ENCODE peak calls at places on chromosomes 2 and 18, in eight cellular contexts. One of them, this sample, is unnamed.

GRCh38 chr18:2070636-2071035 is 500.7 kb downstream of the METTL4 start:
- DNase-seq in HCT116: no peak
- DNase-seq in K562: no peak
- DNase-seq in GM12878: no peak
- DNase-seq in MM.1S: no peak
- DNase-seq in PC-3: no peak
- DNase-seq in fibroblast of lung: no peak
- DNase-seq in GM23248: no peak
- DNase-seq in this sample: no peak

GRCh38 chr2:191552036-191552435 is 125.9 kb upstream of the NABP1 start:
- DNase-seq in GM12878: no peak
- DNase-seq in GM23248: no peak
- DNase-seq in PC-3: peak
- DNase-seq in fibroblast of lung: no peak
- DNase-seq in MM.1S: no peak
- DNase-seq in K562: no peak
- DNase-seq in HCT116: no peak
- DNase-seq in this sample: peak

GRCh38 chr2:119637371-119637770 is 41.6 kb upstream of the TMEM177 start:
- DNase-seq in K562: no peak
- DNase-seq in PC-3: no peak
- DNase-seq in GM23248: no peak
- DNase-seq in fibroblast of lung: no peak
- DNase-seq in GM12878: no peak
- DNase-seq in MM.1S: no peak
- DNase-seq in HCT116: no peak
- DNase-seq in this sample: no peak

GRCh38 chr18:46070683-46071614 is 1.1 kb downstream of the PSTPIP2 start:
- DNase-seq in GM23248: no peak
- DNase-seq in GM12878: no peak
- DNase-seq in HCT116: no peak
- DNase-seq in K562: peak
- DNase-seq in fibroblast of lung: no peak
- DNase-seq in MM.1S: no peak
- DNase-seq in PC-3: no peak
- DNase-seq in this sample: no peak

GRCh38 chr18:59881728-59882685 is 17.8 kb upstream of the PMAIP1 start:
- DNase-seq in HCT116: no peak
- DNase-seq in K562: peak
- DNase-seq in MM.1S: no peak
- DNase-seq in GM23248: peak
- DNase-seq in PC-3: peak
- DNase-seq in GM12878: no peak
- DNase-seq in fibroblast of lung: no peak
- DNase-seq in this sample: no peak

GRCh38 chr2:118747066-118747465 is 100.4 kb downstream of the EN1 start:
- DNase-seq in MM.1S: no peak
- DNase-seq in K562: no peak
- DNase-seq in GM12878: no peak
- DNase-seq in GM23248: no peak
- DNase-seq in fibroblast of lung: no peak
- DNase-seq in PC-3: no peak
- DNase-seq in HCT116: no peak
- DNase-seq in this sample: no peak

GRCh38 chr2:207473203-207473865 is 56.4 kb upstream of the CREB1 start:
- DNase-seq in K562: peak
- DNase-seq in GM23248: peak
- DNase-seq in GM12878: peak
- DNase-seq in PC-3: peak
- DNase-seq in MM.1S: peak
- DNase-seq in HCT116: peak
- DNase-seq in fibroblast of lung: peak
- DNase-seq in this sample: peak

GRCh38 chr2:30684546-30684945 is 122.7 kb downstream of the CAPN13 start:
- DNase-seq in GM23248: no peak
- DNase-seq in PC-3: no peak
- DNase-seq in HCT116: no peak
- DNase-seq in MM.1S: no peak
- DNase-seq in fibroblast of lung: peak
- DNase-seq in K562: no peak
- DNase-seq in GM12878: no peak
- DNase-seq in this sample: no peak

GRCh38 chr2:35454966-35455638 is 900.5 kb upstream of the CRIM1 start:
- DNase-seq in GM23248: peak
- DNase-seq in GM12878: no peak
- DNase-seq in PC-3: peak
- DNase-seq in fibroblast of lung: no peak
- DNase-seq in K562: no peak
- DNase-seq in HCT116: peak
- DNase-seq in MM.1S: no peak
- DNase-seq in this sample: no peak

GRCh38 chr2:160909781-160910242 is 250.4 kb upstream of the TANK start:
- DNase-seq in GM23248: peak
- DNase-seq in MM.1S: no peak
- DNase-seq in HCT116: no peak
- DNase-seq in PC-3: no peak
- DNase-seq in fibroblast of lung: peak
- DNase-seq in K562: no peak
- DNase-seq in GM12878: no peak
- DNase-seq in this sample: no peak

GRCh38 chr2:49619804-49620203 is 465.5 kb upstream of the FSHR start:
- DNase-seq in PC-3: no peak
- DNase-seq in MM.1S: no peak
- DNase-seq in fibroblast of lung: no peak
- DNase-seq in GM23248: no peak
- DNase-seq in K562: no peak
- DNase-seq in HCT116: no peak
- DNase-seq in GM12878: no peak
- DNase-seq in this sample: no peak

GRCh38 chr2:150520887-150521664 is 33.6 kb upstream of the RND3 start:
- DNase-seq in PC-3: peak
- DNase-seq in MM.1S: no peak
- DNase-seq in GM12878: no peak
- DNase-seq in fibroblast of lung: peak
- DNase-seq in K562: no peak
- DNase-seq in HCT116: no peak
- DNase-seq in GM23248: peak
- DNase-seq in this sample: no peak

GRCh38 chr2:71599038-71599437 is 145.7 kb downstream of the DYSF start:
- DNase-seq in GM23248: no peak
- DNase-seq in GM12878: no peak
- DNase-seq in PC-3: no peak
- DNase-seq in HCT116: no peak
- DNase-seq in K562: no peak
- DNase-seq in MM.1S: no peak
- DNase-seq in fibroblast of lung: no peak
- DNase-seq in this sample: no peak

GRCh38 chr2:119914266-119914665 is 98.6 kb upstream of the EPB41L5 start:
- DNase-seq in K562: no peak
- DNase-seq in fibroblast of lung: no peak
- DNase-seq in MM.1S: no peak
- DNase-seq in GM23248: peak
- DNase-seq in GM12878: no peak
- DNase-seq in PC-3: peak
- DNase-seq in HCT116: no peak
- DNase-seq in this sample: no peak

GRCh38 chr18:63085611-63086010 is 234.0 kb downstream of the BCL2 start:
- DNase-seq in PC-3: no peak
- DNase-seq in HCT116: no peak
- DNase-seq in fibroblast of lung: no peak
- DNase-seq in GM12878: no peak
- DNase-seq in GM23248: no peak
- DNase-seq in K562: no peak
- DNase-seq in MM.1S: no peak
- DNase-seq in this sample: no peak

GRCh38 chr2:230131366-230131765 is 62.6 kb upstream of the SLC16A14 start:
- DNase-seq in fibroblast of lung: no peak
- DNase-seq in HCT116: no peak
- DNase-seq in GM23248: no peak
- DNase-seq in MM.1S: no peak
- DNase-seq in GM12878: no peak
- DNase-seq in K562: no peak
- DNase-seq in PC-3: no peak
- DNase-seq in this sample: no peak

GRCh38 chr2:211454684-211455083 is 898.3 kb downstream of the CPS1 start:
- DNase-seq in K562: no peak
- DNase-seq in HCT116: no peak
- DNase-seq in fibroblast of lung: no peak
- DNase-seq in PC-3: peak
- DNase-seq in MM.1S: no peak
- DNase-seq in GM12878: no peak
- DNase-seq in GM23248: no peak
- DNase-seq in this sample: no peak

GRCh38 chr18:6566338-6566911 is 151.7 kb upstream of the L3MBTL4 start:
- DNase-seq in MM.1S: no peak
- DNase-seq in K562: no peak
- DNase-seq in HCT116: no peak
- DNase-seq in PC-3: peak
- DNase-seq in fibroblast of lung: no peak
- DNase-seq in GM23248: no peak
- DNase-seq in GM12878: no peak
- DNase-seq in this sample: no peak

GRCh38 chr2:97931851-97932211 is 63.9 kb downstream of the TMEM131 start:
- DNase-seq in PC-3: no peak
- DNase-seq in HCT116: no peak
- DNase-seq in K562: no peak
- DNase-seq in GM12878: no peak
- DNase-seq in fibroblast of lung: no peak
- DNase-seq in GM23248: no peak
- DNase-seq in MM.1S: no peak
- DNase-seq in this sample: no peak

GRCh38 chr18:58937204-58937603 is 72.5 kb downstream of the ZNF532 start:
- DNase-seq in MM.1S: no peak
- DNase-seq in HCT116: no peak
- DNase-seq in GM23248: peak
- DNase-seq in K562: no peak
- DNase-seq in PC-3: no peak
- DNase-seq in GM12878: no peak
- DNase-seq in fibroblast of lung: peak
- DNase-seq in this sample: peak

GRCh38 chr2:20599001-20599600 is 51.8 kb downstream of the HS1BP3 start:
- DNase-seq in PC-3: no peak
- DNase-seq in fibroblast of lung: no peak
- DNase-seq in K562: no peak
- DNase-seq in MM.1S: no peak
- DNase-seq in HCT116: no peak
- DNase-seq in GM12878: no peak
- DNase-seq in GM23248: no peak
- DNase-seq in this sample: no peak

DNA sequence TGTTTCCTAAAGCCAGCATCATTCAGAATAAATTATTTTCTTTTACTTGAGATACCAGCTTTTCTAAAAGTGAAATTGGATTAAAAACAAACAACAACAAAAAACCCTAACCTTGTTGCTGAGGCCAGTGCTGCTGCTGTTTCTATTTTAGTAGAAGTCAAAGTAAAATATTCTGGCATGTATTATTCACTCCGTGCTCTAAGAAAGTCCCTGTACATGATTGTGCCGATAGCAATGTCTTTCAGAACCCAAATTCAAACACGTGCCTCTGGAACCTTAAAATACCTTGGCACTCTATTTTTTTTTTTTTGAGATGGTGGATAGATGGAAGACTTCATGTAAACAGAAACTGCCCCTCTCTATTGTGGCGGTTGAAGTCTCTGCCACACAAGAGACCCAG is 43.7 kb downstream of the TANC1 start:
- DNase-seq in HCT116: no peak
- DNase-seq in GM12878: no peak
- DNase-seq in MM.1S: no peak
- DNase-seq in PC-3: no peak
- DNase-seq in GM23248: no peak
- DNase-seq in fibroblast of lung: no peak
- DNase-seq in K562: no peak
- DNase-seq in this sample: no peak
- H3K27ac ChIP-seq in HCT116: no peak
- H3K27ac ChIP-seq in GM12878: no peak
- H3K27ac ChIP-seq in MM.1S: no peak
- H3K27ac ChIP-seq in PC-3: no peak
- H3K27ac ChIP-seq in GM23248: no peak
- H3K27ac ChIP-seq in fibroblast of lung: no peak
- H3K27ac ChIP-seq in K562: no peak
- H3K27ac ChIP-seq in this sample: no peak

GRCh38 chr18:57771626-57772025 is 31.5 kb downstream of the ATP8B1 start:
- DNase-seq in GM12878: no peak
- DNase-seq in HCT116: no peak
- DNase-seq in GM23248: no peak
- DNase-seq in MM.1S: no peak
- DNase-seq in PC-3: peak
- DNase-seq in fibroblast of lung: no peak
- DNase-seq in K562: no peak
- DNase-seq in this sample: no peak
- H3K9ac ChIP-seq in GM12878: no peak
- H3K9ac ChIP-seq in HCT116: peak
- H3K9ac ChIP-seq in GM23248: no peak
- H3K9ac ChIP-seq in MM.1S: no peak
- H3K9ac ChIP-seq in PC-3: peak
- H3K9ac ChIP-seq in fibroblast of lung: no peak
- H3K9ac ChIP-seq in K562: no peak
- H3K9ac ChIP-seq in this sample: no peak

GRCh38 chr2:27122791-27123190 is 824 bp upstream of the ABHD1 start:
- DNase-seq in MM.1S: no peak
- DNase-seq in GM23248: no peak
- DNase-seq in PC-3: no peak
- DNase-seq in HCT116: no peak
- DNase-seq in GM12878: no peak
- DNase-seq in fibroblast of lung: no peak
- DNase-seq in K562: no peak
- DNase-seq in this sample: no peak

GRCh38 chr2:27126252-27126710 is 2.7 kb downstream of the ABHD1 start:
- DNase-seq in MM.1S: no peak
- DNase-seq in HCT116: no peak
- DNase-seq in GM23248: no peak
- DNase-seq in PC-3: no peak
- DNase-seq in fibroblast of lung: no peak
- DNase-seq in GM12878: no peak
- DNase-seq in K562: no peak
- DNase-seq in this sample: no peak

GRCh38 chr2:27127883-27128670 is 4.5 kb downstream of the ABHD1 start:
- DNase-seq in fibroblast of lung: no peak
- DNase-seq in GM23248: no peak
- DNase-seq in PC-3: no peak
- DNase-seq in GM12878: no peak
- DNase-seq in MM.1S: no peak
- DNase-seq in K562: no peak
- DNase-seq in HCT116: no peak
- DNase-seq in this sample: no peak

GRCh38 chr2:27125104-27125503 is 1.5 kb downstream of the ABHD1 start:
- DNase-seq in HCT116: no peak
- DNase-seq in PC-3: no peak
- DNase-seq in K562: no peak
- DNase-seq in MM.1S: no peak
- DNase-seq in GM23248: no peak
- DNase-seq in GM12878: no peak
- DNase-seq in fibroblast of lung: no peak
- DNase-seq in this sample: peak

GRCh38 chr2:27123302-27124150 is at the start of gene ABHD1:
- DNase-seq in HCT116: no peak
- DNase-seq in GM23248: peak
- DNase-seq in MM.1S: peak
- DNase-seq in GM12878: no peak
- DNase-seq in fibroblast of lung: no peak
- DNase-seq in K562: peak
- DNase-seq in PC-3: no peak
- DNase-seq in this sample: no peak
- TF ChIP-seq EZH2 in HCT116: no peak
- TF ChIP-seq EZH2 in GM23248: no peak
- TF ChIP-seq EZH2 in MM.1S: no peak
- TF ChIP-seq EZH2 in GM12878: no peak
- TF ChIP-seq EZH2 in fibroblast of lung: no peak
- TF ChIP-seq EZH2 in K562: no peak
- TF ChIP-seq EZH2 in PC-3: no peak
- TF ChIP-seq EZH2 in this sample: no peak

GRCh38 chr2:239222346-239223028 is 178.3 kb downstream of the HDAC4 start:
- DNase-seq in MM.1S: peak
- DNase-seq in fibroblast of lung: peak
- DNase-seq in GM12878: no peak
- DNase-seq in GM23248: peak
- DNase-seq in K562: no peak
- DNase-seq in HCT116: no peak
- DNase-seq in PC-3: no peak
- DNase-seq in this sample: no peak
- H3K27ac ChIP-seq in MM.1S: peak
- H3K27ac ChIP-seq in fibroblast of lung: peak
- H3K27ac ChIP-seq in GM12878: no peak
- H3K27ac ChIP-seq in GM23248: peak
- H3K27ac ChIP-seq in K562: no peak
- H3K27ac ChIP-seq in HCT116: no peak
- H3K27ac ChIP-seq in PC-3: no peak
- H3K27ac ChIP-seq in this sample: peak